ENCODE peak calls at places on chromosomes 5 and 9, in ten cellular contexts. O is sigmoid colon, I is neuronal stem cell, T is foreskin fibroblast, A is fibroblast of lung, U is mammary epithelial cell, L is cardiac fibroblast, J is fibroblast of pulmonary artery, R is mucosa of descending colon, H is GM23338. W is an unnamed sample.

GRCh38 chr9:137026384-137026783 is 1.7 kb downstream of the ABCA2 start:
- DNase-seq in O (no peak), I (no peak), T (no peak), A (no peak), U (no peak), L (no peak), J (no peak), R (no peak), H (no peak), W (no peak)

GRCh38 chr5:91556-92263 is at the start of gene PLEKHG4B:
- DNase-seq in O (no peak), I (peak), T (no peak), A (peak), U (no peak), L (no peak), J (no peak), R (no peak), H (peak), W (no peak)

GRCh38 chr5:122629278-122629677 is 145.6 kb upstream of the SNX2 start:
- DNase-seq in O (no peak), I (no peak), T (no peak), A (no peak), U (no peak), L (no peak), J (no peak), R (no peak), H (no peak), W (no peak)

GRCh38 chr9:81902191-81902590 is 26.0 kb upstream of the SPATA31D4 start:
- DNase-seq in O (no peak), I (no peak), T (no peak), A (peak), U (peak), L (peak), J (peak), R (no peak), H (no peak), W (no peak)

GRCh38 chr9:135961811-135962695 is 880 bp upstream of the UBAC1 start:
- DNase-seq in O (no peak), I (no peak), T (no peak), A (no peak), U (no peak), L (no peak), J (no peak), R (no peak), H (no peak), W (no peak)

GRCh38 chr9:18568969-18569368 is 95.0 kb downstream of the ADAMTSL1 start:
- DNase-seq in O (no peak), I (no peak), T (peak), A (no peak), U (no peak), L (peak), J (no peak), R (no peak), H (peak), W (no peak)

GRCh38 chr5:94901071-94901979 is 282.9 kb downstream of the SLF1 start:
- DNase-seq in O (no peak), I (no peak), T (peak), A (peak), U (peak), L (peak), J (peak), R (no peak), H (no peak), W (peak)

GRCh38 chr5:59873113-59873512 is 20.4 kb downstream of the PDE4D start:
- DNase-seq in O (no peak), I (no peak), T (peak), A (peak), U (no peak), L (peak), J (peak), R (no peak), H (no peak), W (peak)

GRCh38 chr9:129402341-129402739 is 218.6 kb downstream of the C9orf50 start:
- DNase-seq in O (no peak), I (peak), T (no peak), A (no peak), U (no peak), L (no peak), J (no peak), R (no peak), H (peak), W (no peak)

GRCh38 chr5:95520176-95520575 is 34.6 kb downstream of the SKIC3 start:
- DNase-seq in O (no peak), I (no peak), T (no peak), A (no peak), U (no peak), L (no peak), J (no peak), R (no peak), H (no peak), W (no peak)

GRCh38 chr5:54663876-54664275 is 146.3 kb downstream of the SNX18 start:
- DNase-seq in O (peak), I (no peak), T (peak), A (peak), U (peak), L (peak), J (peak), R (peak), H (no peak), W (peak)

GRCh38 chr5:165630211-165630866 is 2124.9 kb downstream of the MAT2B start:
- DNase-seq in O (peak), I (peak), T (no peak), A (peak), U (peak), L (peak), J (peak), R (peak), H (peak), W (peak)

GRCh38 chr5:172497591-172498255 is 43.4 kb upstream of the SH3PXD2B start:
- DNase-seq in O (peak), I (no peak), T (no peak), A (no peak), U (no peak), L (no peak), J (no peak), R (no peak), H (no peak), W (no peak)

GRCh38 chr9:97766092-97766491 is 69.0 kb upstream of the XPA start:
- DNase-seq in O (no peak), I (no peak), T (peak), A (peak), U (peak), L (peak), J (peak), R (no peak), H (no peak), W (no peak)

GRCh38 chr9:99925542-99925941 is 19.1 kb downstream of the STX17 start:
- DNase-seq in O (no peak), I (no peak), T (no peak), A (no peak), U (no peak), L (no peak), J (peak), R (no peak), H (no peak), W (no peak)

GRCh38 chr5:173324115-173325001 is 3.9 kb downstream of the STC2 start:
- DNase-seq in O (peak), I (no peak), T (peak), A (peak), U (no peak), L (peak), J (peak), R (peak), H (no peak), W (peak)

GRCh38 chr9:72990397-72991182 is 37.7 kb upstream of the ALDH1A1 start:
- DNase-seq in O (no peak), I (no peak), T (no peak), A (no peak), U (no peak), L (no peak), J (no peak), R (no peak), H (no peak), W (no peak)

GRCh38 chr9:36802171-36802920 is 229.7 kb downstream of the MELK start:
- DNase-seq in O (no peak), I (no peak), T (peak), A (peak), U (no peak), L (peak), J (peak), R (no peak), H (no peak), W (peak)

GRCh38 chr5:180825768-180826525 is 23.3 kb upstream of the MGAT1 start:
- DNase-seq in O (peak), I (no peak), T (peak), A (peak), U (peak), L (peak), J (peak), R (peak), H (no peak), W (peak)

GRCh38 chr5:40838076-40838475 is 3.1 kb upstream of the RPL37 start:
- DNase-seq in O (no peak), I (no peak), T (no peak), A (no peak), U (no peak), L (no peak), J (no peak), R (no peak), H (no peak), W (no peak)

DNA sequence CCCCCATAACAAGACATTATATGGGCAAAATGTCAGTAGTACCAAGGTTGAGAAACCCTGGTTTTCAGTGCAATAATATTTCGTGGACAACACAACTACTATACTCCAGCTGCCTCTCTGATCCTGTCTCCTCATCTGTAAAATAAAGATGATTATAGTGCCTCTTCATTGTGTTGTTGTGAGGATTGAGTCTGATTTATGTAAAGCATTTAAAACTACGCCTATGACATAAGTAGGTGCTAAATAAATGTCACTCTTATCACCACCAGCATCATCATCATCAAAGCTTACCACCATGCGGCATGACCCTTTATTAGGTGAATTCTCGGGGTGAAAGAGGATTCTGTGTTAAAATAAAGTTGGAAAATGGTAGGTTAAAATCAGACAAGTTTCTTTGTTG is 67.8 kb upstream of the IFNE start:
- DNase-seq in O (no peak), I (no peak), T (no peak), A (no peak), U (no peak), L (no peak), J (no peak), R (no peak), H (no peak), W (no peak)
- H3K4me3 ChIP-seq in O (no peak), I (no peak), T (no peak), A (peak), U (peak), L (no peak), J (peak), R (no peak), H (no peak), W (no peak)

DNA sequence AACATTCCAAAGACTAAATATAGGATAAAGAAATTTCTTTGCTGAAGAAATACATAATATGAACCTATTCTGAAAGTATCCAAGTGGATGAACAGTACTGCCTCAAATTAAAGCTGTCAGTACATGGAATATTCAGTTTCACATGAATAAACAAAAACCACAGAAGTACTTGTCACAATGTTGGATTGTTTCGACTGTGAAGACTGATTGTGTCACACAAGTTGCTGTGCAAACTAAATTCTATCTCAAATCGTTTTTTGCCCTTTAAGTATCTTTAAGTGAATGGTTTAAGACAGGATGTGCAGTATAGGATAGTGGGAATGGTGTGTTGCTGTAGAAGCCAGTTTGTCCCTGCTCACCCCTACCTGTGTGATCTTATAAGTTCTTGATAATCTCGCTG is 137.4 kb upstream of the OTULINL start:
- DNase-seq in O (no peak), I (no peak), T (no peak), A (no peak), U (no peak), L (peak), J (peak), R (no peak), H (no peak), W (no peak)
- H3K4me3 ChIP-seq in O (no peak), I (no peak), T (no peak), A (no peak), U (no peak), L (no peak), J (peak), R (no peak), H (no peak), W (peak)

GRCh38 chr5:1888541-1889251 is 6.0 kb upstream of the IRX4 start:
- DNase-seq in O (no peak), I (no peak), T (no peak), A (no peak), U (peak), L (no peak), J (no peak), R (no peak), H (no peak), W (no peak)
- H3K4me3 ChIP-seq in O (no peak), I (no peak), T (no peak), A (no peak), U (no peak), L (no peak), J (no peak), R (no peak), H (no peak), W (no peak)

GRCh38 chr9:79255681-79256080 is 316.1 kb upstream of the TLE4 start:
- DNase-seq in O (no peak), I (no peak), T (no peak), A (peak), U (no peak), L (no peak), J (no peak), R (no peak), H (no peak), W (no peak)

GRCh38 chr9:79256691-79257213 is 315.0 kb upstream of the TLE4 start:
- DNase-seq in O (no peak), I (peak), T (peak), A (peak), U (peak), L (peak), J (peak), R (peak), H (peak), W (peak)

GRCh38 chr9:79257215-79257614 is 314.6 kb upstream of the TLE4 start:
- DNase-seq in O (no peak), I (no peak), T (no peak), A (peak), U (no peak), L (no peak), J (no peak), R (no peak), H (peak), W (no peak)

GRCh38 chr9:79254900-79255651 is 316.7 kb upstream of the TLE4 start:
- DNase-seq in O (no peak), I (peak), T (no peak), A (peak), U (no peak), L (no peak), J (peak), R (no peak), H (peak), W (peak)

GRCh38 chr9:79257671-79258410 is 313.9 kb upstream of the TLE4 start:
- DNase-seq in O (no peak), I (no peak), T (no peak), A (peak), U (no peak), L (no peak), J (no peak), R (no peak), H (peak), W (peak)
- H3K4me3 ChIP-seq in O (no peak), I (peak), T (peak), A (no peak), U (no peak), L (no peak), J (no peak), R (no peak), H (no peak), W (peak)

GRCh38 chr9:34993502-34994428 is 4.2 kb downstream of the DNAJB5 start:
- DNase-seq in O (peak), I (no peak), T (no peak), A (peak), U (no peak), L (peak), J (peak), R (no peak), H (peak), W (peak)

GRCh38 chr9:34989946-34990635 is 546 bp downstream of the DNAJB5 start:
- DNase-seq in O (peak), I (peak), T (no peak), A (peak), U (no peak), L (peak), J (peak), R (peak), H (peak), W (peak)

GRCh38 chr9:34992376-34992951 is 2.9 kb downstream of the DNAJB5 start:
- DNase-seq in O (peak), I (no peak), T (peak), A (peak), U (peak), L (peak), J (peak), R (no peak), H (no peak), W (peak)

GRCh38 chr9:34990908-34991832 is 1.6 kb downstream of the DNAJB5 start:
- DNase-seq in O (no peak), I (no peak), T (no peak), A (no peak), U (no peak), L (no peak), J (no peak), R (no peak), H (peak), W (no peak)

GRCh38 chr9:34991833-34992375 is 2.4 kb downstream of the DNAJB5 start:
- DNase-seq in O (peak), I (no peak), T (no peak), A (peak), U (no peak), L (peak), J (no peak), R (no peak), H (peak), W (peak)
- H3K4me3 ChIP-seq in O (no peak), I (no peak), T (no peak), A (peak), U (no peak), L (no peak), J (no peak), R (no peak), H (peak), W (no peak)

DNA sequence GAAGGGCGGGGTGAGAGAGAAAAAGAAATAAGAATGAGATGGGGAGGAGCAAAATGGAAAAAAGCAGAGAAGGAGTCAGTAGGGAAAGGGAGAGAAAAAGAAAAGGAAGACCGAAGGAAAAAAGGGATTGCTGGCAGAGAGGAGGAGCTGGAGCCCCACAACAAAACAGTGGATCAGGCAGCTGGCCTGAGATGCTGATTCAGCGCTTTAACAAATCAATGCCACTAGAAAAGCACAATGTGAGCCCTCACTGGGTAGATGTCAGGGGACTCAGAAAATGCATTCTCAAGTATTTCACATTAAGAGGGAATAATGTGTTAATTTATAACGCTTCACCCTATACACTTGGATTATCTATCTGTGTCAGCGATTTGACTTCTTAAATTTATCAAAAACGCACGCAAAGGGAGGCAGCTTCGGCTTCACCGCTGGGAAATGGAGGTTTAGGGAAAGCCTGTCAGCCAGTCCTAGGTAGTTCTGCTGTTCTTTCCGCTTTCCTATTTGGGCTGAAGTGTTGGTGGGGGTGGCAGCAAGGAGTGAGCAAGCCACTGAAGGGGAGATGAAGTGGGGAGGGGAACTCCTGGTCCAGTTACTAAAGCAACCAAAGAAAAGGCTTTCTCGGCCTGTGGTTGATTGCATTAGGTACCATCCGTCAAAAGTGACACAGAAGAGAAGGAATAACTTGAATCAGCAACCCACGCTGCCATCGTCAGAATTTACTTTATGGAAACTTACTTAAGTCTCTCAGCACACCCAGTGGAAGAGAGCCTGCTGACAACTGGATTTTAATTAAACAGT is 161.6 kb downstream of the BNC2 start:
- DNase-seq in O (no peak), I (no peak), T (no peak), A (peak), U (no peak), L (peak), J (no peak), R (no peak), H (peak), W (peak)
- H3K4me3 ChIP-seq in O (no peak), I (no peak), T (no peak), A (no peak), U (no peak), L (no peak), J (no peak), R (no peak), H (peak), W (no peak)

DNA sequence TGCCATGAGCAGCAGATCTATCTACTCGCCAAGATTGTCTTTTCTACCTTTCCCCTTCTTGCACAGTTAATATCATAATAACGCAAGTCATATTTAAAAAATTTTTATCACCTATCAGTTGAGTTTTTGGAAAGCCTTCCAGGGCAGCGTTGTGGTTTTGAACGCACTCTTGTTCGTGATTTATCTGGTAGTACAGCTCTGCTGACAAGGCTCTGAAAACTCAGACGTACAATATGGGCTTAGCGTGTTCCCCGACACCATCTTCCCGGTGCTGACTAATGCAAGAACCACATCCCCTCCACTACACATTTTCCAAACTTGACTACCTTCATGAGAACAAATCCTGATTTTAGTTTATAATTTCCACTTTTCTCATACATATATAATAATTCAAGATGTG is 1.6 kb upstream of the NFIL3 start:
- DNase-seq in O (no peak), I (no peak), T (no peak), A (no peak), U (no peak), L (no peak), J (no peak), R (no peak), H (no peak), W (no peak)
- H3K4me3 ChIP-seq in O (peak), I (no peak), T (no peak), A (peak), U (no peak), L (no peak), J (peak), R (no peak), H (peak), W (no peak)

GRCh38 chr9:112028242-112029221 is 131.9 kb downstream of the UGCG start:
- DNase-seq in O (no peak), I (no peak), T (no peak), A (no peak), U (no peak), L (peak), J (no peak), R (no peak), H (no peak), W (no peak)
- H3K4me3 ChIP-seq in O (no peak), I (no peak), T (no peak), A (no peak), U (no peak), L (no peak), J (no peak), R (no peak), H (no peak), W (no peak)

GRCh38 chr9:131673068-131673467 is 66.8 kb downstream of the RAPGEF1 start:
- DNase-seq in O (no peak), I (no peak), T (no peak), A (no peak), U (no peak), L (no peak), J (no peak), R (no peak), H (no peak), W (no peak)

GRCh38 chr9:131674425-131675421 is 65.2 kb downstream of the RAPGEF1 start:
- DNase-seq in O (no peak), I (no peak), T (no peak), A (no peak), U (no peak), L (no peak), J (no peak), R (no peak), H (no peak), W (no peak)

GRCh38 chr9:131675437-131676022 is 64.3 kb downstream of the RAPGEF1 start:
- DNase-seq in O (no peak), I (no peak), T (no peak), A (no peak), U (no peak), L (no peak), J (no peak), R (no peak), H (no peak), W (no peak)

GRCh38 chr9:131672451-131672850 is 67.4 kb downstream of the RAPGEF1 start:
- DNase-seq in O (no peak), I (no peak), T (no peak), A (no peak), U (no peak), L (no peak), J (no peak), R (no peak), H (no peak), W (no peak)

GRCh38 chr9:131673531-131673930 is 66.3 kb downstream of the RAPGEF1 start:
- DNase-seq in O (no peak), I (no peak), T (no peak), A (no peak), U (no peak), L (no peak), J (no peak), R (no peak), H (no peak), W (no peak)
- H3K4me3 ChIP-seq in O (no peak), I (no peak), T (no peak), A (no peak), U (no peak), L (no peak), J (no peak), R (no peak), H (no peak), W (no peak)

W was measured in astrocyte of the spinal cord.